ENCODE peak calls at places on chromosomes 2 and 18, in five cellular contexts. Z, Q, E, F and N are unnamed samples.

GRCh38 chr18:31497404-31497710 is 620 bp upstream of the DSG2 start:
- DNase-seq in Z (no peak), Q (no peak), E (no peak), F (no peak), N (no peak)

GRCh38 chr18:8705941-8706544 is 687 bp downstream of the MTCL1 start:
- DNase-seq in Z (peak), Q (no peak), E (peak), F (peak), N (no peak)

GRCh38 chr18:72410399-72410798 is 133.7 kb downstream of the CBLN2 start:
- DNase-seq in Z (no peak), Q (no peak), E (no peak), F (no peak), N (no peak)

GRCh38 chr2:241035142-241035817 is 36.9 kb downstream of the SNED1 start:
- DNase-seq in Z (peak), Q (no peak), E (no peak), F (peak), N (no peak)

GRCh38 chr18:48949606-48950535 is 894 bp downstream of the SMAD7 start:
- DNase-seq in Z (peak), Q (no peak), E (peak), F (peak), N (no peak)

GRCh38 chr2:118846667-118847446 is 591 bp downstream of the EN1 start:
- DNase-seq in Z (peak), Q (no peak), E (no peak), F (no peak), N (no peak)

GRCh38 chr2:234457421-234457820 is 39.5 kb downstream of the ARL4C start:
- DNase-seq in Z (no peak), Q (no peak), E (no peak), F (no peak), N (no peak)

GRCh38 chr2:235055891-235056516 is 104.2 kb downstream of the SH3BP4 start:
- DNase-seq in Z (no peak), Q (no peak), E (peak), F (no peak), N (no peak)

GRCh38 chr2:127465258-127465657 is 47.0 kb downstream of the PROC start:
- DNase-seq in Z (no peak), Q (no peak), E (no peak), F (peak), N (no peak)

GRCh38 chr2:241330616-241330981 is 14.9 kb downstream of the SEPTIN2 start:
- DNase-seq in Z (no peak), Q (no peak), E (no peak), F (no peak), N (no peak)

GRCh38 chr2:149058936-149059335 is 20.4 kb downstream of the LYPD6B start:
- DNase-seq in Z (no peak), Q (no peak), E (peak), F (no peak), N (no peak)

GRCh38 chr2:174003635-174004310 is 38.6 kb upstream of the SP3 start:
- DNase-seq in Z (no peak), Q (no peak), E (no peak), F (no peak), N (no peak)

GRCh38 chr18:31274915-31275314 is 43.0 kb upstream of the DSG1 start:
- DNase-seq in Z (no peak), Q (no peak), E (peak), F (no peak), N (no peak)